ENCODE peak calls at places on chromosomes 2 and 18, in seven cellular contexts. One of them, this sample, is unnamed.

GRCh38 chr2:238574490-238575271 is 148.0 kb downstream of the ASB1 start:
- DNase-seq in mesendoderm: no peak
- DNase-seq in SHP77 treated with DMSO at 0.1 percent for 48 hours: no peak
- DNase-seq in Caco-2: no peak
- DNase-seq in ELF-1: no peak
- DNase-seq in NT2/D1: no peak
- DNase-seq in CD4-positive, alpha-beta T cell: no peak
- DNase-seq in this sample: no peak

GRCh38 chr2:88212251-88212790 is 42.2 kb downstream of the THNSL2 start:
- DNase-seq in NT2/D1: peak
- DNase-seq in ELF-1: peak
- DNase-seq in SHP77 treated with DMSO at 0.1 percent for 48 hours: no peak
- DNase-seq in Caco-2: no peak
- DNase-seq in mesendoderm: peak
- DNase-seq in CD4-positive, alpha-beta T cell: no peak
- DNase-seq in this sample: no peak

GRCh38 chr2:25347846-25348245 is 6.1 kb upstream of the DNMT3A start:
- DNase-seq in CD4-positive, alpha-beta T cell: no peak
- DNase-seq in SHP77 treated with DMSO at 0.1 percent for 48 hours: no peak
- DNase-seq in ELF-1: no peak
- DNase-seq in Caco-2: no peak
- DNase-seq in NT2/D1: no peak
- DNase-seq in mesendoderm: no peak
- DNase-seq in this sample: no peak

GRCh38 chr2:100518801-100519200 is 44.0 kb upstream of the PDCL3 start:
- DNase-seq in CD4-positive, alpha-beta T cell: no peak
- DNase-seq in Caco-2: no peak
- DNase-seq in mesendoderm: no peak
- DNase-seq in ELF-1: no peak
- DNase-seq in SHP77 treated with DMSO at 0.1 percent for 48 hours: no peak
- DNase-seq in NT2/D1: no peak
- DNase-seq in this sample: no peak

GRCh38 chr2:16034151-16034974 is 94.0 kb downstream of the MYCN start:
- DNase-seq in CD4-positive, alpha-beta T cell: no peak
- DNase-seq in Caco-2: no peak
- DNase-seq in SHP77 treated with DMSO at 0.1 percent for 48 hours: no peak
- DNase-seq in NT2/D1: peak
- DNase-seq in mesendoderm: peak
- DNase-seq in ELF-1: peak
- DNase-seq in this sample: no peak

GRCh38 chr2:174750923-174751441 is 13.3 kb downstream of the CHRNA1 start:
- DNase-seq in SHP77 treated with DMSO at 0.1 percent for 48 hours: no peak
- DNase-seq in CD4-positive, alpha-beta T cell: no peak
- DNase-seq in Caco-2: no peak
- DNase-seq in ELF-1: no peak
- DNase-seq in NT2/D1: no peak
- DNase-seq in mesendoderm: peak
- DNase-seq in this sample: no peak

GRCh38 chr2:96529376-96530143 is 7.0 kb upstream of the ARID5A start:
- DNase-seq in SHP77 treated with DMSO at 0.1 percent for 48 hours: no peak
- DNase-seq in NT2/D1: no peak
- DNase-seq in ELF-1: no peak
- DNase-seq in CD4-positive, alpha-beta T cell: no peak
- DNase-seq in mesendoderm: no peak
- DNase-seq in Caco-2: no peak
- DNase-seq in this sample: no peak

GRCh38 chr2:54575379-54575888 is 119.3 kb downstream of the SPTBN1 start:
- DNase-seq in NT2/D1: no peak
- DNase-seq in mesendoderm: no peak
- DNase-seq in SHP77 treated with DMSO at 0.1 percent for 48 hours: no peak
- DNase-seq in CD4-positive, alpha-beta T cell: no peak
- DNase-seq in ELF-1: no peak
- DNase-seq in Caco-2: no peak
- DNase-seq in this sample: no peak

GRCh38 chr2:143158500-143159262 is 29.5 kb downstream of the ARHGAP15 start:
- DNase-seq in CD4-positive, alpha-beta T cell: no peak
- DNase-seq in NT2/D1: no peak
- DNase-seq in ELF-1: no peak
- DNase-seq in SHP77 treated with DMSO at 0.1 percent for 48 hours: no peak
- DNase-seq in Caco-2: no peak
- DNase-seq in mesendoderm: no peak
- DNase-seq in this sample: no peak

GRCh38 chr2:102664439-102665042 is 45.2 kb downstream of the SLC9A2 start:
- DNase-seq in mesendoderm: peak
- DNase-seq in ELF-1: no peak
- DNase-seq in Caco-2: peak
- DNase-seq in NT2/D1: no peak
- DNase-seq in SHP77 treated with DMSO at 0.1 percent for 48 hours: no peak
- DNase-seq in CD4-positive, alpha-beta T cell: no peak
- DNase-seq in this sample: no peak

GRCh38 chr2:48412409-48413259 is 117.3 kb upstream of the STON1 start:
- DNase-seq in SHP77 treated with DMSO at 0.1 percent for 48 hours: no peak
- DNase-seq in NT2/D1: no peak
- DNase-seq in Caco-2: no peak
- DNase-seq in mesendoderm: no peak
- DNase-seq in ELF-1: no peak
- DNase-seq in CD4-positive, alpha-beta T cell: no peak
- DNase-seq in this sample: no peak

GRCh38 chr2:149058936-149059335 is 20.4 kb downstream of the LYPD6B start:
- DNase-seq in ELF-1: no peak
- DNase-seq in mesendoderm: no peak
- DNase-seq in SHP77 treated with DMSO at 0.1 percent for 48 hours: no peak
- DNase-seq in Caco-2: no peak
- DNase-seq in CD4-positive, alpha-beta T cell: no peak
- DNase-seq in NT2/D1: no peak
- DNase-seq in this sample: no peak

GRCh38 chr2:13996527-13996926 is 636.0 kb upstream of the LRATD1 start:
- DNase-seq in CD4-positive, alpha-beta T cell: no peak
- DNase-seq in NT2/D1: no peak
- DNase-seq in SHP77 treated with DMSO at 0.1 percent for 48 hours: no peak
- DNase-seq in ELF-1: no peak
- DNase-seq in mesendoderm: no peak
- DNase-seq in Caco-2: no peak
- DNase-seq in this sample: no peak

GRCh38 chr18:7066965-7067555 is 50.5 kb downstream of the LAMA1 start:
- DNase-seq in CD4-positive, alpha-beta T cell: no peak
- DNase-seq in NT2/D1: no peak
- DNase-seq in ELF-1: no peak
- DNase-seq in SHP77 treated with DMSO at 0.1 percent for 48 hours: no peak
- DNase-seq in mesendoderm: no peak
- DNase-seq in Caco-2: no peak
- DNase-seq in this sample: no peak

GRCh38 chr2:96903318-96903717 is 33.4 kb upstream of the SEMA4C start:
- DNase-seq in Caco-2: no peak
- DNase-seq in mesendoderm: peak
- DNase-seq in CD4-positive, alpha-beta T cell: no peak
- DNase-seq in ELF-1: peak
- DNase-seq in NT2/D1: no peak
- DNase-seq in SHP77 treated with DMSO at 0.1 percent for 48 hours: no peak
- DNase-seq in this sample: no peak

GRCh38 chr2:126657146-126657635 is 1.2 kb downstream of the GYPC start:
- DNase-seq in SHP77 treated with DMSO at 0.1 percent for 48 hours: no peak
- DNase-seq in NT2/D1: no peak
- DNase-seq in mesendoderm: peak
- DNase-seq in ELF-1: peak
- DNase-seq in Caco-2: no peak
- DNase-seq in CD4-positive, alpha-beta T cell: no peak
- DNase-seq in this sample: no peak

GRCh38 chr2:29241341-29241740 is 126.1 kb downstream of the CLIP4 start:
- DNase-seq in NT2/D1: no peak
- DNase-seq in CD4-positive, alpha-beta T cell: no peak
- DNase-seq in ELF-1: no peak
- DNase-seq in SHP77 treated with DMSO at 0.1 percent for 48 hours: no peak
- DNase-seq in mesendoderm: no peak
- DNase-seq in Caco-2: no peak
- DNase-seq in this sample: no peak

GRCh38 chr2:6784299-6784698 is 81.4 kb downstream of the CMPK2 start:
- DNase-seq in mesendoderm: no peak
- DNase-seq in ELF-1: no peak
- DNase-seq in CD4-positive, alpha-beta T cell: no peak
- DNase-seq in Caco-2: no peak
- DNase-seq in SHP77 treated with DMSO at 0.1 percent for 48 hours: no peak
- DNase-seq in NT2/D1: no peak
- DNase-seq in this sample: no peak

GRCh38 chr18:35361570-35362321 is 15.4 kb downstream of the ZNF396 start:
- DNase-seq in ELF-1: no peak
- DNase-seq in SHP77 treated with DMSO at 0.1 percent for 48 hours: no peak
- DNase-seq in Caco-2: no peak
- DNase-seq in NT2/D1: no peak
- DNase-seq in mesendoderm: no peak
- DNase-seq in CD4-positive, alpha-beta T cell: no peak
- DNase-seq in this sample: no peak

GRCh38 chr2:105252271-105252670 is 10.7 kb downstream of the GPR45 start:
- DNase-seq in NT2/D1: no peak
- DNase-seq in mesendoderm: no peak
- DNase-seq in CD4-positive, alpha-beta T cell: no peak
- DNase-seq in Caco-2: no peak
- DNase-seq in ELF-1: no peak
- DNase-seq in SHP77 treated with DMSO at 0.1 percent for 48 hours: no peak
- DNase-seq in this sample: no peak

GRCh38 chr2:201008000-201008829 is 44.8 kb upstream of the ORC2 start:
- DNase-seq in CD4-positive, alpha-beta T cell: no peak
- DNase-seq in SHP77 treated with DMSO at 0.1 percent for 48 hours: no peak
- DNase-seq in mesendoderm: no peak
- DNase-seq in Caco-2: peak
- DNase-seq in ELF-1: no peak
- DNase-seq in NT2/D1: no peak
- DNase-seq in this sample: no peak

This sample was measured in DMS153.